ENCODE peak calls at places on chromosomes 1 and 21, in five cellular contexts. N is activated CD8-positive, alpha-beta T cell treated with anti-CD3 and anti-CD28 coated beads for 36 hours; F is GM13976; C is K562; U is HuH-7. W is an unnamed sample.

GRCh38 chr21:38909109-38909508 is 103.4 kb downstream of the ETS2 start:
- DNase-seq in N (no peak), F (no peak), U (no peak), C (no peak), W (no peak)

GRCh38 chr1:41122851-41123518 is 101.5 kb upstream of the SLFNL1 start:
- DNase-seq in N (peak), U (peak), F (no peak), C (peak), W (peak)

GRCh38 chr1:240712014-240712731 is 100.2 kb upstream of the GREM2 start:
- DNase-seq in C (no peak), N (no peak), U (no peak), F (no peak), W (no peak)

GRCh38 chr1:192147626-192148025 is 10.6 kb upstream of the RGS18 start:
- DNase-seq in U (no peak), C (no peak), N (no peak), F (no peak), W (no peak)

GRCh38 chr1:235933483-235934116 is 66.9 kb upstream of the LYST start:
- DNase-seq in F (no peak), N (no peak), C (no peak), U (no peak), W (no peak)

GRCh38 chr1:236010443-236010842 is 54.4 kb downstream of the NID1 start:
- DNase-seq in C (no peak), N (no peak), F (no peak), U (no peak), W (no peak)

GRCh38 chr1:69671363-69672010 is 103.8 kb downstream of the LRRC7 start:
- DNase-seq in F (no peak), N (no peak), U (no peak), C (no peak), W (no peak)

GRCh38 chr1:55034476-55035133 is 4.7 kb upstream of the PCSK9 start:
- DNase-seq in F (no peak), N (no peak), U (no peak), C (no peak), W (no peak)

GRCh38 chr1:111727056-111727455 is 12.1 kb downstream of the INKA2 start:
- DNase-seq in U (no peak), N (no peak), F (no peak), C (no peak), W (no peak)

GRCh38 chr1:230643887-230644286 is 1.6 kb downstream of the COG2 start:
- DNase-seq in U (no peak), N (peak), C (peak), F (peak), W (peak)

GRCh38 chr1:227728059-227728891 is 6.8 kb downstream of the JMJD4 start:
- DNase-seq in U (peak), C (peak), F (peak), N (peak), W (peak)

GRCh38 chr1:220462756-220463155 is 65.2 kb upstream of the MARK1 start:
- DNase-seq in C (peak), F (no peak), U (no peak), N (no peak), W (no peak)

GRCh38 chr1:6581561-6582305 is 1.9 kb downstream of the ZBTB48 start:
- DNase-seq in C (peak), U (no peak), N (no peak), F (no peak), W (peak)

GRCh38 chr21:37435120-37435519 is 68.5 kb downstream of the DYRK1A start:
- DNase-seq in U (peak), N (peak), C (peak), F (no peak), W (no peak)

GRCh38 chr1:162206749-162207635 is 137.5 kb downstream of the NOS1AP start:
- DNase-seq in N (no peak), C (no peak), U (no peak), F (no peak), W (no peak)

GRCh38 chr1:221839794-221840395 is 98.0 kb upstream of the DUSP10 start:
- DNase-seq in N (peak), F (peak), C (no peak), U (no peak), W (peak)

GRCh38 chr1:179119466-179119865 is 37.6 kb downstream of the TOR3A start:
- DNase-seq in C (no peak), F (no peak), N (no peak), U (no peak), W (no peak)